ENCODE peak calls at places on chromosomes 13 and 19, in five cellular contexts. Y is cardiac fibroblast, M is endothelial cell, X is lower leg skin, E is AG09319. L is an unnamed sample.

GRCh38 chr19:6521718-6522646 is 8.8 kb upstream of the TNFSF9 start:
- DNase-seq in Y (no peak), M (no peak), X (no peak), E (no peak), L (peak; percentile 76)

GRCh38 chr19:55611300-55611982 is 6.0 kb downstream of the ZNF865 start:
- DNase-seq in Y (no peak), M (no peak), X (no peak), E (no peak), L (no peak)

GRCh38 chr19:33806434-33806881 is 9.8 kb downstream of the KCTD15 start:
- DNase-seq in Y (no peak), M (no peak), X (peak; percentile 52), E (no peak), L (no peak)

GRCh38 chr13:31409678-31410356 is 210.0 kb downstream of the B3GLCT start:
- DNase-seq in Y (no peak), M (no peak), X (no peak), E (no peak), L (no peak)

GRCh38 chr13:106961219-106961618 is 393.3 kb upstream of the ARGLU1 start:
- DNase-seq in Y (no peak), M (no peak), X (no peak), E (no peak), L (no peak)

GRCh38 chr13:35978607-35979316 is 152.4 kb downstream of the DCLK1 start:
- DNase-seq in Y (peak; percentile 85), M (peak; percentile 58), X (peak; percentile 62), E (no peak), L (no peak)

GRCh38 chr19:48826606-48827020 is 9.7 kb downstream of the HSD17B14 start:
- DNase-seq in Y (no peak), M (peak; percentile 46), X (no peak), E (no peak), L (no peak)

GRCh38 chr13:97141564-97142005 is 80.5 kb upstream of the MBNL2 start:
- DNase-seq in Y (peak; percentile 79), M (peak; percentile 18), X (peak; percentile 67), E (peak; percentile 23), L (no peak)

GRCh38 chr13:112202266-112202665 is 135.3 kb downstream of the SOX1 start:
- DNase-seq in Y (no peak), M (no peak), X (no peak), E (no peak), L (no peak)

GRCh38 chr19:24065865-24066604 is 21.0 kb upstream of the ZNF254 start:
- DNase-seq in Y (no peak), M (no peak), X (no peak), E (no peak), L (no peak)

GRCh38 chr19:16447015-16447384 is 24.8 kb downstream of the EPS15L1 start:
- DNase-seq in Y (peak; percentile 96), M (no peak), X (peak; percentile 75), E (peak; percentile 52), L (peak; percentile 90)

GRCh38 chr19:4457654-4458406 is at the start of gene UBXN6:
- DNase-seq in Y (peak; percentile 99), M (peak; percentile 97), X (peak; percentile 97), E (peak; percentile 98), L (peak; percentile 98)

GRCh38 chr19:55080121-55080914 is 4.6 kb downstream of the EPS8L1 start:
- DNase-seq in Y (peak; percentile 64), M (no peak), X (no peak), E (no peak), L (peak; percentile 74)

GRCh38 chr19:39372047-39372802 is 18.7 kb downstream of the PAF1 start:
- DNase-seq in Y (peak; percentile 99), M (no peak), X (peak; percentile 79), E (peak; percentile 95), L (no peak)

GRCh38 chr13:82477436-82477835 is 1404.8 kb downstream of the SLITRK1 start:
- DNase-seq in Y (no peak), M (no peak), X (no peak), E (no peak), L (no peak)

GRCh38 chr13:46550822-46551221 is 2.1 kb upstream of the LRCH1 start:
- DNase-seq in Y (no peak), M (no peak), X (no peak), E (no peak), L (no peak)

GRCh38 chr13:25709088-25709487 is 337.3 kb downstream of the ATP8A2 start:
- DNase-seq in Y (no peak), M (no peak), X (no peak), E (no peak), L (no peak)

GRCh38 chr13:26758496-26759155 is 2.0 kb downstream of the GPR12 start:
- DNase-seq in Y (no peak), M (no peak), X (no peak), E (no peak), L (no peak)

GRCh38 chr19:55600336-55601028 is 394 bp downstream of the ZNF524 start:
- DNase-seq in Y (no peak), M (peak; percentile 85), X (peak; percentile 38), E (no peak), L (no peak)

GRCh38 chr19:48746738-48747575 is at the start of gene IZUMO1:
- DNase-seq in Y (peak; percentile 93), M (peak; percentile 80), X (no peak), E (peak; percentile 55), L (peak; percentile 64)

GRCh38 chr19:41456342-41456918 is 13.5 kb downstream of the ERICH4 start:
- DNase-seq in Y (peak; percentile 78), M (no peak), X (no peak), E (no peak), L (no peak)

GRCh38 chr19:5002143-5002542 is 33.2 kb downstream of the KDM4B start:
- DNase-seq in Y (peak; percentile 23), M (no peak), X (no peak), E (no peak), L (no peak)

GRCh38 chr19:35497406-35497805 is 7.1 kb upstream of the KRTDAP start:
- DNase-seq in Y (no peak), M (no peak), X (no peak), E (no peak), L (no peak)

GRCh38 chr13:68304287-68304893 is 1074.3 kb upstream of the PCDH9 start:
- DNase-seq in Y (peak; percentile 8), M (peak; percentile 11), X (no peak), E (no peak), L (no peak)

GRCh38 chr13:81048026-81048461 is 707.1 kb upstream of the SPRY2 start:
- DNase-seq in Y (no peak), M (no peak), X (no peak), E (no peak), L (no peak)

DNA sequence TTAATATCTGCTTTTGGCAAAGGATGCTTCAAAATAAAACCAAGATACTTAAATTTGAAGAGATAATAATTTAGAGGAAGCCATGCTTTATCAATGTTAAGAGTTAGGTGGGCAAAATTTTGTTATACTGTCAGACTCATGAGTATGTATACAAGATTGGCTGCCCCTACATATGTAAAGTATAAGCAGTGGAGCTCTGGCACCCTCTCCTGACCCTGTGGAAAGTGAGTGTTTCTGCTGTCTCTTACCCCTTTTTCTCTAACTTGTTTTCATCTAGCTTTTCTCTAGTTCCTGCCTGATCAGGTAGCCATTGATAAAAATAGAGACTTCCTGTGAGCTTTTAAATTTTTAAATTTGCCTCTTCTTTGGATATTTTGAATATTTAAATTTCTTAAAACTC is 710.9 kb upstream of the SPRY2 start:
- DNase-seq in Y (peak; percentile 17), M (no peak), X (no peak), E (no peak), L (no peak)
- TF ChIP-seq CTCF in Y (peak; percentile 31), M (no peak), X (no peak), E (no peak), L (no peak)

DNA sequence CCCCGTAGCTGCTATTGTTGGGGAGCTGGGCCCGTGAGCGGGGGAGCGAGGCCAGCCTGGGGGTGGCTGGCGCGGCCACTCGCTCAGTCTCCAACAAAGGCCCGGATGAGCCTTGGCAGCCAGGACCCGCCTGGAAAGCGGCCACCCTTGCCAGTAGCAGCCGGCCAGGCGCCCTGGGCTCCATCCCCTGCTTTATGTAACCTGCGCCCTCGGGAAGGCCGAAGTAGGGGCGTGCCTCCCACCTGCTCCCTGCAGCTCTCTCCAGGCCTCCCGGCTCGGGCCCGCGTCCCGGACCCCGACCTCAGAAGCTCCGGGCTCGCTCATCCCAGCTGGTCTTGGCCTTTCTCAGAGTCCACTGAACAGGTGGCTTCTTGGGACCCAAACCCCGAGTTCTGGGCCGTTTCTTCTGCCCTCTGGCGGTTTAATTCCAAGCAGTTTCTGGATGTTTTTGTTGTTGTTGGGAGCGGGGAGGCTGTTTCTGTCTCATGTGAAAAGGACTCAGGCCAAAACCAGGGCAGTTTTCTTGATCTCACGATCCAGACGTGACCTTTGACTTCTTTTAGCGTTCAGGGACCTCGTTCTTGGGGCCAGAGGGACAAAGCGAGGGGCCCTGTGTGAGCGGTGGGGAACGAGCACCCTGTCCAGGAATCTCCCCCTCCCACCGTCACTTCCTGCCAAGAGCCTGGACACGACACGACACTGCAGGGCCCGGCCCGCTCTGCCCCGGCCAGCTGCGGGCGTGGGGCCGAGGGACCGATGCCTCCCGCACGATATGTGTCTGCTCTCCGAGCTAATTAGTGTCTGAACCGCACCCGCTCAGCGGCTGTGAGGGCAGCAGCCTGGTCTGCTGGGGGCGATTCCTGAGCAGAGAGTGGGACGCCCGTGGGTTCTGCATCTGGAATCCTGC is 1.3 kb downstream of the CDC34 start:
- DNase-seq in Y (peak; percentile 73), M (peak; percentile 58), X (no peak), E (no peak), L (no peak)
- TF ChIP-seq CTCF in Y (peak; percentile 62), M (no peak), X (no peak), E (peak; percentile 55), L (peak; percentile 62)

DNA sequence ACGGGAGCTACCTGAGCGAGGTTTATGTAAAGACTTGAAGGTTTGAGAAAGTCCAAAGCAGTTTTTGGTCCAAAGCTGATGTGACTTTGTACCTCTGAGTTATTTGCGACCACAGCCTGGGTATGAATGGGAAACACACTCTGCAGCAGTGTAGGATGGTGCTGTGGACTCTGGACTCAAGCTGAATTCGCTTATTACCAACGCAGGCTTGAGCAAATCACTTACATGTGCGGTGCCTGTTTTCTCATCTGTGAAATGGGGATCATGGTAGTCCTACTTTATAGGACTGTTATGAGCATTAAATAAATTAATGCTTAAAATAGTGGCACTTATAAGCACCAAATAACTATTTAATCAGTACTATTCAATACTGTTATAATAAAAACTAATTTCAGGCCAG is 176.5 kb downstream of the PAN3 start:
- DNase-seq in Y (no peak), M (no peak), X (no peak), E (no peak), L (no peak)
- TF ChIP-seq CTCF in Y (no peak), M (no peak), X (no peak), E (no peak), L (no peak)

GRCh38 chr19:13102666-13103584 is at the start of gene LYL1:
- DNase-seq in Y (peak; percentile 77), M (peak; percentile 99), X (no peak), E (no peak), L (peak; percentile 92)

GRCh38 chr19:13102416-13102665 is 317 bp downstream of the LYL1 start:
- DNase-seq in Y (no peak), M (no peak), X (no peak), E (no peak), L (no peak)

GRCh38 chr19:13103961-13104847 is 1.5 kb upstream of the LYL1 start:
- DNase-seq in Y (no peak), M (peak; percentile 78), X (no peak), E (no peak), L (peak; percentile 70)

GRCh38 chr19:13104848-13105646 is 2.4 kb upstream of the LYL1 start:
- DNase-seq in Y (no peak), M (no peak), X (no peak), E (no peak), L (no peak)

DNA sequence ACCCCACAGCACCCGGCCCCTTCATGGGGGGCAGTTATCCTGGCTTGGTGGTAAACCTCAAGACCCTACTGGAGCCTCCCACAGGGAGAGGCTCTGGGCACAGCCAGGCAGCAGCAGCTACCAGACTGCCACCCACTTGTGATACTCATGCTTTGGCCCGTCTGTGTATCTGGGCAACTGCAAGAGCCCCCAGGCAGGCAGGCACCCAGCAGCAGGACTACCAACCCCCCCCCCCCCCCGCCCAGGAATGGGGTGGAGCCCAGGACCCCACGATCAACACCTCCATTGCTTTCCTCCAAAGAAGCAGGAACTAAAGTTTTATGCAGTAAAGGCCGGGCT is 896 bp upstream of the LYL1 start:
- DNase-seq in Y (no peak), M (no peak), X (no peak), E (no peak), L (no peak)
- TF ChIP-seq CTCF in Y (no peak), M (no peak), X (no peak), E (no peak), L (no peak)